ENCODE peak calls at places on chromosomes 11 and 22, in seven cellular contexts. Y is neuronal stem cell, F is trophoblast cell, V is H9, S is mesenchymal stem cell, C is mesendoderm, N is H1. D is an unnamed sample.

GRCh38 chr11:125923012-125923579 is 18.8 kb downstream of the DDX25 start:
- DNase-seq in S (peak), Y (peak), N (no peak), C (peak), F (peak), V (peak), D (peak)

GRCh38 chr22:27997538-27997937 is 78.5 kb upstream of the PITPNB start:
- DNase-seq in S (no peak), Y (no peak), V (no peak), N (no peak), C (no peak), F (no peak), D (peak)

GRCh38 chr11:121652982-121653381 is 200.2 kb upstream of the SORL1-AS1 start:
- DNase-seq in F (no peak), S (no peak), V (no peak), N (no peak), C (peak), Y (no peak), D (no peak)

GRCh38 chr11:8867856-8868705 is 42.9 kb upstream of the AKIP1 start:
- DNase-seq in Y (no peak), N (no peak), C (no peak), S (peak), F (peak), V (no peak), D (peak)

GRCh38 chr11:99505319-99505718 is 484.6 kb downstream of the CNTN5 start:
- DNase-seq in V (no peak), Y (no peak), C (no peak), N (no peak), S (peak), F (no peak), D (peak)

GRCh38 chr11:19519912-19520641 is 192.6 kb upstream of the NAV2 start:
- DNase-seq in Y (peak), N (no peak), C (no peak), V (no peak), S (peak), F (no peak), D (no peak)

GRCh38 chr11:102325088-102325487 is 7.8 kb downstream of the BIRC3 start:
- DNase-seq in F (no peak), V (no peak), S (no peak), C (peak), Y (no peak), N (no peak), D (no peak)

GRCh38 chr11:19912206-19913118 is 199.8 kb downstream of the NAV2 start:
- DNase-seq in C (no peak), V (no peak), Y (no peak), S (peak), F (no peak), N (no peak), D (peak)

GRCh38 chr11:11568651-11569229 is 53.1 kb downstream of the GALNT18 start:
- DNase-seq in F (no peak), N (no peak), Y (no peak), S (peak), V (no peak), C (no peak), D (peak)

GRCh38 chr11:66886671-66887221 is 29.9 kb downstream of the LRFN4 start:
- DNase-seq in V (no peak), C (no peak), N (no peak), Y (no peak), S (no peak), F (no peak), D (peak)

GRCh38 chr11:17740649-17741235 is 6.2 kb downstream of the KCNC1 start:
- DNase-seq in V (no peak), Y (no peak), N (no peak), C (no peak), S (no peak), F (no peak), D (no peak)

GRCh38 chr11:27698872-27699241 is 1.4 kb downstream of the BDNF start:
- DNase-seq in F (peak), C (peak), S (peak), V (peak), Y (peak), N (peak), D (peak)

GRCh38 chr11:60899021-60899936 is 7.1 kb downstream of the PRPF19 start:
- DNase-seq in C (peak), F (peak), V (peak), N (peak), S (peak), Y (peak), D (peak)

GRCh38 chr11:113553905-113554304 is 78.7 kb upstream of the DRD2 start:
- DNase-seq in S (no peak), F (no peak), V (no peak), Y (no peak), N (no peak), C (no peak), D (no peak)

GRCh38 chr22:50481440-50482106 is at the start of gene ADM2:
- DNase-seq in C (peak), Y (peak), S (peak), F (no peak), V (peak), N (peak), D (no peak)

GRCh38 chr11:71425851-71426250 is 22.3 kb downstream of the DHCR7 start:
- DNase-seq in Y (no peak), F (no peak), C (no peak), V (no peak), N (no peak), S (no peak), D (no peak)

GRCh38 chr11:18775492-18776292 is 15.9 kb downstream of the PTPN5 start:
- DNase-seq in N (peak), Y (peak), F (peak), S (peak), V (peak), C (peak), D (peak)

GRCh38 chr11:8567597-8568198 is 26.3 kb downstream of the STK33 start:
- DNase-seq in V (no peak), Y (no peak), C (no peak), S (no peak), N (no peak), F (no peak), D (peak)

GRCh38 chr11:3796796-3797328 is 492 bp downstream of the NUP98 start:
- DNase-seq in Y (no peak), N (no peak), C (no peak), F (no peak), V (no peak), S (peak), D (no peak)

GRCh38 chr11:3799143-3799542 is 1.8 kb upstream of the NUP98 start:
- DNase-seq in N (no peak), Y (no peak), V (no peak), S (no peak), C (no peak), F (no peak), D (no peak)

GRCh38 chr11:3797329-3798090 is at the start of gene NUP98:
- DNase-seq in N (peak), S (peak), F (peak), Y (peak), V (peak), C (peak), D (peak)

GRCh38 chr11:3796346-3796745 is 1.0 kb downstream of the NUP98 start:
- DNase-seq in C (no peak), Y (no peak), S (peak), F (no peak), N (no peak), V (no peak), D (no peak)

GRCh38 chr11:3795131-3796092 is 1.9 kb downstream of the NUP98 start:
- DNase-seq in C (no peak), F (no peak), N (no peak), S (no peak), Y (no peak), V (no peak), D (no peak)
- H2BK120ac ChIP-seq in C (no peak), F (no peak), N (no peak), S (no peak), Y (no peak), V (no peak), D (no peak)

GRCh38 chr22:20957691-20958440 is 9.2 kb upstream of the AIFM3 start:
- DNase-seq in S (peak), N (peak), Y (no peak), V (peak), F (peak), C (peak), D (no peak)
- H2BK120ac ChIP-seq in S (no peak), N (no peak), Y (no peak), V (no peak), F (no peak), C (no peak), D (peak)

GRCh38 chr22:41257696-41258095 is 17.0 kb upstream of the CHADL start:
- DNase-seq in V (no peak), N (no peak), F (no peak), Y (no peak), C (no peak), S (no peak), D (no peak)
- H2BK120ac ChIP-seq in V (no peak), N (no peak), F (no peak), Y (no peak), C (no peak), S (no peak), D (no peak)

DNA sequence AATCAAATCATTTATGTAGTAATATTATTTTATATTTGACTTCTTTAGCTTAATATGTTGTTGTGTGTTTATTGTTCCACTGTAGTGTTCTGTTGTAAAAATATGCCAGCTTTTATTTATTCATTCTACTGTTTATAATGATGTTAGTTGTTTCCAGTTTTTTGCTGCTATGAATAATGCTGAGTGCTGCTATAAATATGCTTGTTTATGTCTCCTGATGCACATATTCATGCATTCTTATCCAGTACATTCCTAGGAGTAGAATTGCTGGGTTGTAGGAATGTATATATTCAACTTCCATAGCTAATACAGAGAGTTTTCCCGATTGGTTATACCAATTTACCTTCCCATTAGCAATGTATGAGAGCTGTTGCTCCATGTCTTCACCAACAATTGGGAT is 33.5 kb upstream of the RAB30 start:
- DNase-seq in S (peak), Y (no peak), F (no peak), V (no peak), C (no peak), N (no peak), D (peak)
- H2BK120ac ChIP-seq in S (no peak), Y (no peak), F (no peak), V (no peak), C (no peak), N (no peak), D (no peak)

DNA sequence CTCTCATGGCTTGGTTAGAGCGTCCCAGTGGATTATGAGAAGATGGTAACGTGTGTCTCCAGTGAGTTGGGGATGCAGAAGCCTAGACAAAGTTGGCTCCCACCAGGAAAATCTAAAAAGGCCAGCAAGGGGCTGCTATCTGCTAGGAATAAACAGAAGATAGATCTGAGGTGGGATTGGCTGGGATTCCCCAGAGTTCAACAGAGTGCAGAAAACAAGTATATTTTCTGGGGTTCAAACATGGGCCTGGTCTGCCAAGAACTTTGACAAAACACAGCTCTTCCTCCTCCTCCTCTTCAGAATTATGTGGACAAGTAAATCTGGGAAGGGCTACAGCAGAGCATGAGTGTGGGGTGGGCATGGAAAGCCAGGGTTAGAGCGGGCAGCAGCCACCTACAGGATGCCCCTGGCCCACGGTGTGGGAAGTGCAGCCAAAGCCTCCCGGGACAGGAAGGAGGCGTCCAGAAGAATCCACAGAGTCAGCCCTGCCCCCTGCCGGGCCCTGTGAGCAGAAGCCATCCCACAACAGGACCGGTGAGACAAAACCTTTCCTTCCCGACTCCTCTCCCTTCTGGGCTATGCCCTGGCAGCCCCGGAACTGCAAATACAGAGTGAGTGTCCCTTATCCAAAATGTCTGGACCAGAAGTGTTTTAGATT is 67.1 kb downstream of the CD82 start:
- DNase-seq in F (no peak), Y (no peak), V (peak), C (peak), N (peak), S (peak), D (no peak)
- H2BK120ac ChIP-seq in F (no peak), Y (no peak), V (no peak), C (no peak), N (no peak), S (no peak), D (no peak)

GRCh38 chr11:96149743-96150555 is 193.0 kb downstream of the MAML2 start:
- DNase-seq in S (peak), F (no peak), V (no peak), Y (no peak), N (no peak), C (no peak), D (peak)
- H2BK120ac ChIP-seq in S (no peak), F (no peak), V (no peak), Y (no peak), N (no peak), C (no peak), D (peak)

GRCh38 chr11:3962406-3962840 is 107.0 kb downstream of the STIM1 start:
- DNase-seq in N (no peak), F (no peak), V (no peak), S (peak), C (no peak), Y (no peak), D (peak)

GRCh38 chr11:3964935-3965511 is 109.6 kb downstream of the STIM1 start:
- DNase-seq in Y (no peak), V (no peak), N (no peak), F (no peak), C (no peak), S (no peak), D (no peak)

GRCh38 chr11:3967695-3968094 is 112.2 kb downstream of the STIM1 start:
- DNase-seq in N (no peak), V (no peak), Y (no peak), C (no peak), S (no peak), F (no peak), D (no peak)

GRCh38 chr11:3959918-3960295 is 104.4 kb downstream of the STIM1 start:
- DNase-seq in F (no peak), V (no peak), N (no peak), C (no peak), S (no peak), Y (no peak), D (peak)

GRCh38 chr11:3964056-3964455 is 108.6 kb downstream of the STIM1 start:
- DNase-seq in Y (no peak), F (no peak), C (no peak), V (no peak), N (no peak), S (no peak), D (no peak)
- H2BK120ac ChIP-seq in Y (no peak), F (no peak), C (peak), V (no peak), N (no peak), S (no peak), D (no peak)

GRCh38 chr22:42305967-42306366 is 35.5 kb upstream of the TCF20 start:
- DNase-seq in N (no peak), Y (no peak), V (no peak), F (no peak), S (no peak), C (no peak), D (no peak)

GRCh38 chr22:42310301-42310981 is 40.0 kb upstream of the TCF20 start:
- DNase-seq in Y (no peak), S (no peak), N (no peak), C (peak), F (peak), V (no peak), D (no peak)

GRCh38 chr22:42309865-42310264 is 39.4 kb upstream of the TCF20 start:
- DNase-seq in C (no peak), S (no peak), F (no peak), Y (no peak), V (no peak), N (no peak), D (no peak)

GRCh38 chr22:42307806-42308563 is 37.5 kb upstream of the TCF20 start:
- DNase-seq in S (no peak), Y (no peak), V (no peak), F (no peak), C (no peak), N (no peak), D (no peak)

GRCh38 chr22:42308887-42309468 is 38.5 kb upstream of the TCF20 start:
- DNase-seq in F (no peak), C (no peak), V (no peak), Y (no peak), N (no peak), S (no peak), D (no peak)
- H2BK120ac ChIP-seq in F (no peak), C (no peak), V (no peak), Y (no peak), N (no peak), S (no peak), D (no peak)

D was measured in IMR-90.